ENCODE peak calls at places on chromosomes 5 and 9, in seven cellular contexts. M is astrocyte of the cerebellum, R is neural crest cell, H is MCF 10A, D is colonic mucosa, K is retinal pigment epithelial cell, F is gastrocnemius medialis. Q is an unnamed sample.

GRCh38 chr9:108953983-108954574 is 19.9 kb downstream of the ABITRAM start:
- DNase-seq in M (peak; percentile 45), R (no peak), H (peak; percentile 56), D (no peak), K (no peak), F (no peak), Q (no peak)

GRCh38 chr5:10632110-10632903 is 68.4 kb downstream of the ANKRD33B start:
- DNase-seq in M (peak; percentile 69), R (no peak), H (peak; percentile 53), D (no peak), K (no peak), F (no peak), Q (no peak)

GRCh38 chr9:130870491-130871381 is 25.9 kb downstream of the QRFP start:
- DNase-seq in M (no peak), R (no peak), H (no peak), D (no peak), K (no peak), F (no peak), Q (no peak)

GRCh38 chr5:32304622-32305021 is 8.1 kb downstream of the MTMR12 start:
- DNase-seq in M (no peak), R (no peak), H (no peak), D (no peak), K (no peak), F (no peak), Q (no peak)

GRCh38 chr9:76800901-76801300 is 36.7 kb downstream of the PCA3 start:
- DNase-seq in M (no peak), R (no peak), H (no peak), D (no peak), K (no peak), F (no peak), Q (no peak)

GRCh38 chr9:121566401-121567141 is 66.9 kb upstream of the GGTA1 start:
- DNase-seq in M (no peak), R (no peak), H (peak; percentile 20), D (no peak), K (no peak), F (peak; percentile 84), Q (no peak)

GRCh38 chr5:33343661-33344327 is 97.0 kb upstream of the TARS1 start:
- DNase-seq in M (peak; percentile 66), R (no peak), H (peak; percentile 54), D (no peak), K (peak; percentile 84), F (no peak), Q (no peak)

GRCh38 chr9:96450613-96451544 is 910 bp downstream of the HABP4 start:
- DNase-seq in M (peak; percentile 11), R (peak; percentile 26), H (peak; percentile 18), D (peak; percentile 37), K (peak; percentile 34), F (peak; percentile 3), Q (peak; percentile 22)

GRCh38 chr9:132351404-132352050 is 3.3 kb downstream of the SETX start:
- DNase-seq in M (no peak), R (no peak), H (peak; percentile 38), D (no peak), K (no peak), F (no peak), Q (no peak)

GRCh38 chr5:180209137-180209581 is at the start of gene RASGEF1C:
- DNase-seq in M (peak; percentile 34), R (peak; percentile 73), H (peak; percentile 72), D (peak; percentile 59), K (peak; percentile 9), F (no peak), Q (peak; percentile 73)

GRCh38 chr5:151869843-151870242 is 54.8 kb downstream of the GLRA1 start:
- DNase-seq in M (no peak), R (no peak), H (no peak), D (no peak), K (no peak), F (no peak), Q (no peak)

GRCh38 chr9:95138474-95138873 is 179.0 kb downstream of the FANCC start:
- DNase-seq in M (no peak), R (no peak), H (no peak), D (no peak), K (no peak), F (peak; percentile 38), Q (no peak)

GRCh38 chr5:132669455-132669820 is 4.4 kb upstream of the IL4 start:
- DNase-seq in M (no peak), R (no peak), H (no peak), D (peak; percentile 5), K (no peak), F (no peak), Q (no peak)

GRCh38 chr5:172380992-172381643 is 73.2 kb downstream of the SH3PXD2B start:
- DNase-seq in M (peak; percentile 56), R (no peak), H (no peak), D (no peak), K (no peak), F (no peak), Q (no peak)

GRCh38 chr9:130262771-130263170 is 2.8 kb upstream of the HMCN2 start:
- DNase-seq in M (no peak), R (no peak), H (no peak), D (no peak), K (no peak), F (no peak), Q (no peak)

GRCh38 chr5:168992687-168993086 is 308.3 kb downstream of the SLIT3 start:
- DNase-seq in M (no peak), R (no peak), H (no peak), D (no peak), K (no peak), F (no peak), Q (peak; percentile 19)
- TF ChIP-seq CTCF in M (peak; percentile 35), R (peak; percentile 40), H (no peak), D (no peak), K (peak; percentile 75), F (no peak), Q (peak; percentile 59)

GRCh38 chr5:1824109-1824821 is 23.1 kb downstream of the NDUFS6 start:
- DNase-seq in M (no peak), R (no peak), H (no peak), D (no peak), K (no peak), F (no peak), Q (no peak)
- TF ChIP-seq CTCF in M (no peak), R (no peak), H (no peak), D (no peak), K (peak; percentile 13), F (no peak), Q (no peak)

GRCh38 chr5:170411100-170411499 is 21.9 kb upstream of the KCNMB1 start:
- DNase-seq in M (no peak), R (no peak), H (no peak), D (no peak), K (no peak), F (no peak), Q (no peak)
- TF ChIP-seq CTCF in M (no peak), R (no peak), H (no peak), D (no peak), K (no peak), F (no peak), Q (no peak)

DNA sequence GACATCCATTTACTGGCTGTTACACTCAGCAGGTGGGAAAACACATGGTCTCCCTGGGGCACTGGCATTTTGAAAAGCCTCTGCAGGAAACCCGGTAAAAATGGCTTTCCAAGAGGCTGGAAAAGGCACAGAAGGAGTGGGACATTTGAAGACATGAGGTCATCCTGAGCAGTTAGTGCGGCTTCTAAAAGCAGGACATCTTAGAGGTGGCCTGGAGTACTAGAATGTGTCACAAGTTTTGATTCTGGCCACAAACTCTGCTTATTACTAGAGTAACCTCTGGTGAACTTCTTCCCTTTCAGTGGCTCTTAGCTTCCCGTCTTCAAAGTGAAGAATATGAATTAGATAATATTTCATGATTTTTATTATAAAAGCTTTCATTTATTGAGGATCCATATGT is 423.0 kb upstream of the BRINP1 start:
- DNase-seq in M (no peak), R (no peak), H (no peak), D (no peak), K (no peak), F (no peak), Q (no peak)
- TF ChIP-seq CTCF in M (no peak), R (no peak), H (no peak), D (no peak), K (no peak), F (no peak), Q (no peak)